ENCODE peak calls at places on chromosome 4, in nine cellular contexts. X is H54, V is OCI-M1, C is upper lobe of left lung, Q is GM19239, E is NCI-H2081, S is T-helper 1 cell, I is NCI-H1417, D is NCI-H1105 treated with DMSO at 0.1 percent for 48 hours. Z is an unnamed sample.

GRCh38 chr4:129364747-129365452 is 268.9 kb downstream of the C4orf33 start:
- DNase-seq in X (no peak), V (no peak), C (no peak), Q (no peak), E (no peak), S (no peak), I (no peak), D (no peak), Z (no peak)

GRCh38 chr4:189974056-189974455 is 33.4 kb downstream of the FRG1 start:
- DNase-seq in X (no peak), V (no peak), C (no peak), Q (no peak), E (no peak), S (no peak), I (no peak), D (no peak), Z (no peak)

GRCh38 chr4:152535236-152535902 is 523 bp downstream of the FBXW7 start:
- DNase-seq in X (no peak), V (no peak), C (no peak), Q (no peak), E (no peak), S (peak), I (no peak), D (no peak), Z (no peak)

GRCh38 chr4:7389719-7390118 is 45.0 kb downstream of the PSAPL1 start:
- DNase-seq in X (no peak), V (no peak), C (peak), Q (no peak), E (no peak), S (no peak), I (no peak), D (no peak), Z (no peak)

GRCh38 chr4:51901363-51901762 is 58.4 kb downstream of the DCUN1D4 start:
- DNase-seq in X (no peak), V (no peak), C (no peak), Q (no peak), E (no peak), S (no peak), I (no peak), D (no peak), Z (no peak)

GRCh38 chr4:25815586-25815985 is 47.2 kb downstream of the SEL1L3 start:
- DNase-seq in X (no peak), V (no peak), C (no peak), Q (no peak), E (no peak), S (no peak), I (no peak), D (no peak), Z (no peak)

GRCh38 chr4:183443609-183444148 is 757 bp upstream of the CDKN2AIP start:
- DNase-seq in X (no peak), V (peak), C (no peak), Q (peak), E (peak), S (peak), I (peak), D (no peak), Z (no peak)

GRCh38 chr4:159086606-159087005 is 16.3 kb upstream of the RAPGEF2 start:
- DNase-seq in X (no peak), V (no peak), C (no peak), Q (no peak), E (no peak), S (no peak), I (no peak), D (no peak), Z (no peak)

GRCh38 chr4:137961051-137961438 is 281.1 kb downstream of the SLC7A11 start:
- DNase-seq in X (no peak), V (no peak), C (peak), Q (no peak), E (no peak), S (no peak), I (no peak), D (no peak), Z (peak)